ENCODE peak calls at places on chromosomes 13 and 19, in eight cellular contexts. H, R, V, Z, M, F, U and S are unnamed samples.

GRCh38 chr13:95226932-95227718 is 74.1 kb downstream of the ABCC4 start:
- DNase-seq in H (no peak), R (no peak), V (no peak), Z (no peak), M (no peak), F (no peak), U (no peak), S (no peak)

GRCh38 chr19:3457531-3458228 is 22.6 kb downstream of the SMIM24 start:
- DNase-seq in H (no peak), R (no peak), V (no peak), Z (no peak), M (no peak), F (no peak), U (peak), S (no peak)

GRCh38 chr19:4268816-4269430 is 10.1 kb upstream of the SHD start:
- DNase-seq in H (no peak), R (no peak), V (no peak), Z (no peak), M (no peak), F (no peak), U (no peak), S (no peak)

GRCh38 chr19:23887642-23888041 is 27.0 kb upstream of the ZNF726 start:
- DNase-seq in H (peak), R (no peak), V (no peak), Z (no peak), M (no peak), F (no peak), U (no peak), S (no peak)

GRCh38 chr19:49592486-49593232 is 1.7 kb downstream of the PRR12 start:
- DNase-seq in H (peak), R (no peak), V (no peak), Z (no peak), M (peak), F (no peak), U (peak), S (no peak)

GRCh38 chr13:112441226-112441625 is 65.1 kb downstream of the SPACA7 start:
- DNase-seq in H (no peak), R (no peak), V (no peak), Z (no peak), M (no peak), F (no peak), U (no peak), S (no peak)

GRCh38 chr13:95388420-95389079 is 87.3 kb upstream of the ABCC4 start:
- DNase-seq in H (no peak), R (no peak), V (no peak), Z (no peak), M (no peak), F (no peak), U (no peak), S (no peak)

GRCh38 chr13:77513719-77514335 is 21.7 kb upstream of the SCEL start:
- DNase-seq in H (no peak), R (no peak), V (no peak), Z (no peak), M (no peak), F (no peak), U (no peak), S (no peak)

GRCh38 chr19:5967994-5968430 is 9.9 kb downstream of the RANBP3 start:
- DNase-seq in H (peak), R (no peak), V (peak), Z (peak), M (peak), F (no peak), U (peak), S (peak)

GRCh38 chr19:18733196-18733647 is 49.7 kb downstream of the CRTC1 start:
- DNase-seq in H (no peak), R (peak), V (no peak), Z (no peak), M (no peak), F (no peak), U (peak), S (no peak)

GRCh38 chr13:108987488-108987887 is 358.1 kb downstream of the MYO16 start:
- DNase-seq in H (no peak), R (no peak), V (no peak), Z (no peak), M (no peak), F (no peak), U (peak), S (no peak)

GRCh38 chr13:46761174-46761573 is 35.8 kb downstream of the ESD start:
- DNase-seq in H (no peak), R (no peak), V (no peak), Z (no peak), M (no peak), F (no peak), U (no peak), S (no peak)

GRCh38 chr19:43667524-43668405 is 2.2 kb downstream of the PLAUR start:
- DNase-seq in H (no peak), R (peak), V (no peak), Z (no peak), M (no peak), F (no peak), U (no peak), S (no peak)

GRCh38 chr19:40809358-40810086 is 10.5 kb downstream of the EGLN2 start:
- DNase-seq in H (no peak), R (no peak), V (no peak), Z (no peak), M (no peak), F (no peak), U (no peak), S (no peak)

GRCh38 chr13:98801626-98802418 is 49.4 kb upstream of the SLC15A1 start:
- DNase-seq in H (no peak), R (no peak), V (no peak), Z (no peak), M (no peak), F (no peak), U (no peak), S (no peak)

GRCh38 chr19:39196320-39196719 is 444 bp upstream of the NCCRP1 start:
- DNase-seq in H (no peak), R (no peak), V (no peak), Z (no peak), M (no peak), F (no peak), U (no peak), S (no peak)

GRCh38 chr19:51070334-51070886 is 5.5 kb upstream of the KLK13 start:
- DNase-seq in H (peak), R (no peak), V (no peak), Z (no peak), M (no peak), F (no peak), U (no peak), S (no peak)

GRCh38 chr13:76992548-76993001 is 694 bp downstream of the CLN5 start:
- DNase-seq in H (peak), R (peak), V (no peak), Z (no peak), M (no peak), F (no peak), U (peak), S (no peak)

GRCh38 chr13:113852536-113853517 is 11.0 kb downstream of the GAS6 start:
- DNase-seq in H (no peak), R (peak), V (no peak), Z (no peak), M (no peak), F (no peak), U (no peak), S (no peak)

GRCh38 chr19:14381689-14382474 is 638 bp downstream of the ADGRE5 start:
- DNase-seq in H (no peak), R (peak), V (no peak), Z (peak), M (no peak), F (no peak), U (peak), S (no peak)

GRCh38 chr19:19964416-19964815 is 63.7 kb downstream of the ZNF93 start:
- DNase-seq in H (no peak), R (no peak), V (no peak), Z (no peak), M (no peak), F (no peak), U (no peak), S (no peak)

GRCh38 chr19:38388310-38389100 is at the start of gene SPRED3:
- DNase-seq in H (peak), R (peak), V (no peak), Z (no peak), M (peak), F (no peak), U (peak), S (peak)

GRCh38 chr19:47421844-47422395 is 2.6 kb upstream of the MEIS3 start:
- DNase-seq in H (no peak), R (peak), V (no peak), Z (no peak), M (no peak), F (no peak), U (peak), S (no peak)

GRCh38 chr19:15403151-15403531 is 15.6 kb downstream of the AKAP8L start:
- DNase-seq in H (no peak), R (no peak), V (no peak), Z (no peak), M (no peak), F (no peak), U (no peak), S (no peak)

GRCh38 chr13:113598481-113598880 is 13.9 kb downstream of the TFDP1 start:
- DNase-seq in H (no peak), R (no peak), V (no peak), Z (no peak), M (no peak), F (no peak), U (no peak), S (no peak)

GRCh38 chr13:110356362-110356761 is 49.3 kb downstream of the COL4A2 start:
- DNase-seq in H (no peak), R (no peak), V (no peak), Z (no peak), M (no peak), F (no peak), U (peak), S (no peak)

GRCh38 chr13:49329831-49330545 is 82.3 kb downstream of the CDADC1 start:
- DNase-seq in H (no peak), R (no peak), V (no peak), Z (no peak), M (no peak), F (no peak), U (no peak), S (no peak)

GRCh38 chr13:77994166-77994565 is 75.5 kb upstream of the EDNRB start:
- DNase-seq in H (no peak), R (no peak), V (no peak), Z (no peak), M (no peak), F (no peak), U (no peak), S (no peak)

GRCh38 chr19:18737954-18738351 is 53.2 kb downstream of the COMP start:
- DNase-seq in H (no peak), R (no peak), V (no peak), Z (no peak), M (no peak), F (no peak), U (no peak), S (no peak)

GRCh38 chr13:19981685-19982238 is 23.2 kb downstream of the ZMYM2 start:
- DNase-seq in H (no peak), R (no peak), V (no peak), Z (no peak), M (no peak), F (no peak), U (peak), S (no peak)

GRCh38 chr19:17873661-17874422 is 2.1 kb downstream of the SLC5A5 start:
- DNase-seq in H (peak), R (no peak), V (peak), Z (peak), M (no peak), F (no peak), U (peak), S (no peak)

GRCh38 chr13:88434953-88435352 is 763.8 kb downstream of the SLITRK5 start:
- DNase-seq in H (no peak), R (no peak), V (no peak), Z (no peak), M (no peak), F (no peak), U (no peak), S (no peak)

GRCh38 chr13:49651775-49652690 is 23.7 kb downstream of the ARL11 start:
- DNase-seq in H (no peak), R (no peak), V (no peak), Z (no peak), M (no peak), F (no peak), U (no peak), S (no peak)

GRCh38 chr13:91922969-91923592 is 524.7 kb downstream of the GPC5 start:
- DNase-seq in H (peak), R (no peak), V (no peak), Z (no peak), M (no peak), F (no peak), U (no peak), S (no peak)

GRCh38 chr19:858868-859843 is at the start of gene CFD:
- DNase-seq in H (no peak), R (no peak), V (no peak), Z (no peak), M (no peak), F (no peak), U (no peak), S (no peak)

GRCh38 chr13:112653821-112654220 is 36.0 kb upstream of the ATP11A start:
- DNase-seq in H (no peak), R (no peak), V (no peak), Z (no peak), M (no peak), F (no peak), U (no peak), S (no peak)

GRCh38 chr13:21071015-21071414 is 9.6 kb upstream of the LATS2 start:
- DNase-seq in H (no peak), R (no peak), V (no peak), Z (no peak), M (no peak), F (no peak), U (peak), S (no peak)